ENCODE peak calls at places on chromosome 20, in ten cellular contexts. One of them, this sample, is unnamed.

GRCh38 chr20:46512943-46513844 is at the start of gene ZNF334:
- DNase-seq in fibroblast of pulmonary artery: peak
- DNase-seq in heart left ventricle: peak
- DNase-seq in left ventricle myocardium inferior: peak
- DNase-seq in WTC11: peak
- DNase-seq in epithelial cell of esophagus: peak
- DNase-seq in AG04450: no peak
- DNase-seq in astrocyte of the cerebellum: no peak
- DNase-seq in AG09309: no peak
- DNase-seq in nephron progenitor cell: peak
- DNase-seq in this sample: no peak

GRCh38 chr20:37296371-37296770 is 6.9 kb downstream of the MANBAL start:
- DNase-seq in fibroblast of pulmonary artery: no peak
- DNase-seq in heart left ventricle: no peak
- DNase-seq in left ventricle myocardium inferior: no peak
- DNase-seq in WTC11: no peak
- DNase-seq in epithelial cell of esophagus: no peak
- DNase-seq in AG04450: no peak
- DNase-seq in astrocyte of the cerebellum: no peak
- DNase-seq in AG09309: no peak
- DNase-seq in nephron progenitor cell: no peak
- DNase-seq in this sample: no peak

GRCh38 chr20:33977535-33977934 is 16.2 kb upstream of the RALY start:
- DNase-seq in fibroblast of pulmonary artery: no peak
- DNase-seq in heart left ventricle: no peak
- DNase-seq in left ventricle myocardium inferior: no peak
- DNase-seq in WTC11: no peak
- DNase-seq in epithelial cell of esophagus: no peak
- DNase-seq in AG04450: no peak
- DNase-seq in astrocyte of the cerebellum: no peak
- DNase-seq in AG09309: no peak
- DNase-seq in nephron progenitor cell: no peak
- DNase-seq in this sample: no peak

GRCh38 chr20:37336369-37337207 is 9.4 kb upstream of the SRC start:
- DNase-seq in fibroblast of pulmonary artery: peak
- DNase-seq in heart left ventricle: peak
- DNase-seq in left ventricle myocardium inferior: peak
- DNase-seq in WTC11: peak
- DNase-seq in epithelial cell of esophagus: no peak
- DNase-seq in AG04450: no peak
- DNase-seq in astrocyte of the cerebellum: no peak
- DNase-seq in AG09309: no peak
- DNase-seq in nephron progenitor cell: peak
- DNase-seq in this sample: no peak

GRCh38 chr20:1171461-1172093 is 13.2 kb downstream of the TMEM74B start:
- DNase-seq in fibroblast of pulmonary artery: peak
- DNase-seq in heart left ventricle: no peak
- DNase-seq in left ventricle myocardium inferior: no peak
- DNase-seq in WTC11: peak
- DNase-seq in epithelial cell of esophagus: peak
- DNase-seq in AG04450: no peak
- DNase-seq in astrocyte of the cerebellum: no peak
- DNase-seq in AG09309: no peak
- DNase-seq in nephron progenitor cell: peak
- DNase-seq in this sample: no peak

GRCh38 chr20:35000922-35001595 is 45.4 kb downstream of the MYH7B start:
- DNase-seq in fibroblast of pulmonary artery: no peak
- DNase-seq in heart left ventricle: peak
- DNase-seq in left ventricle myocardium inferior: peak
- DNase-seq in WTC11: no peak
- DNase-seq in epithelial cell of esophagus: no peak
- DNase-seq in AG04450: no peak
- DNase-seq in astrocyte of the cerebellum: no peak
- DNase-seq in AG09309: no peak
- DNase-seq in nephron progenitor cell: no peak
- DNase-seq in this sample: no peak

GRCh38 chr20:17644451-17644850 is 37.6 kb downstream of the RRBP1 start:
- DNase-seq in fibroblast of pulmonary artery: no peak
- DNase-seq in heart left ventricle: peak
- DNase-seq in left ventricle myocardium inferior: no peak
- DNase-seq in WTC11: no peak
- DNase-seq in epithelial cell of esophagus: no peak
- DNase-seq in AG04450: no peak
- DNase-seq in astrocyte of the cerebellum: no peak
- DNase-seq in AG09309: no peak
- DNase-seq in nephron progenitor cell: no peak
- DNase-seq in this sample: no peak

GRCh38 chr20:6008254-6008653 is 45.6 kb downstream of the LRRN4 start:
- DNase-seq in fibroblast of pulmonary artery: peak
- DNase-seq in heart left ventricle: no peak
- DNase-seq in left ventricle myocardium inferior: no peak
- DNase-seq in WTC11: no peak
- DNase-seq in epithelial cell of esophagus: peak
- DNase-seq in AG04450: peak
- DNase-seq in astrocyte of the cerebellum: peak
- DNase-seq in AG09309: peak
- DNase-seq in nephron progenitor cell: no peak
- DNase-seq in this sample: peak

GRCh38 chr20:5654557-5654956 is 95.6 kb upstream of the SHLD1 start:
- DNase-seq in fibroblast of pulmonary artery: peak
- DNase-seq in heart left ventricle: no peak
- DNase-seq in left ventricle myocardium inferior: no peak
- DNase-seq in WTC11: no peak
- DNase-seq in epithelial cell of esophagus: peak
- DNase-seq in AG04450: peak
- DNase-seq in astrocyte of the cerebellum: no peak
- DNase-seq in AG09309: peak
- DNase-seq in nephron progenitor cell: no peak
- DNase-seq in this sample: no peak

GRCh38 chr20:63223121-63223825 is 7.3 kb upstream of the YTHDF1 start:
- DNase-seq in fibroblast of pulmonary artery: peak
- DNase-seq in heart left ventricle: no peak
- DNase-seq in left ventricle myocardium inferior: no peak
- DNase-seq in WTC11: peak
- DNase-seq in epithelial cell of esophagus: peak
- DNase-seq in AG04450: no peak
- DNase-seq in astrocyte of the cerebellum: peak
- DNase-seq in AG09309: no peak
- DNase-seq in nephron progenitor cell: peak
- DNase-seq in this sample: no peak

GRCh38 chr20:32326507-32326851 is 31.7 kb upstream of the ASXL1 start:
- DNase-seq in fibroblast of pulmonary artery: no peak
- DNase-seq in heart left ventricle: no peak
- DNase-seq in left ventricle myocardium inferior: no peak
- DNase-seq in WTC11: no peak
- DNase-seq in epithelial cell of esophagus: peak
- DNase-seq in AG04450: no peak
- DNase-seq in astrocyte of the cerebellum: no peak
- DNase-seq in AG09309: no peak
- DNase-seq in nephron progenitor cell: no peak
- DNase-seq in this sample: no peak

GRCh38 chr20:21396045-21396893 is 1.1 kb downstream of the NKX2-4 start:
- DNase-seq in fibroblast of pulmonary artery: no peak
- DNase-seq in heart left ventricle: no peak
- DNase-seq in left ventricle myocardium inferior: no peak
- DNase-seq in WTC11: peak
- DNase-seq in epithelial cell of esophagus: peak
- DNase-seq in AG04450: no peak
- DNase-seq in astrocyte of the cerebellum: no peak
- DNase-seq in AG09309: no peak
- DNase-seq in nephron progenitor cell: peak
- DNase-seq in this sample: no peak

GRCh38 chr20:14406495-14406894 is 69.1 kb upstream of the FLRT3 start:
- DNase-seq in fibroblast of pulmonary artery: peak
- DNase-seq in heart left ventricle: no peak
- DNase-seq in left ventricle myocardium inferior: no peak
- DNase-seq in WTC11: no peak
- DNase-seq in epithelial cell of esophagus: peak
- DNase-seq in AG04450: no peak
- DNase-seq in astrocyte of the cerebellum: no peak
- DNase-seq in AG09309: peak
- DNase-seq in nephron progenitor cell: no peak
- DNase-seq in this sample: no peak

GRCh38 chr20:63247678-63248228 is 6.5 kb downstream of the NKAIN4 start:
- DNase-seq in fibroblast of pulmonary artery: no peak
- DNase-seq in heart left ventricle: peak
- DNase-seq in left ventricle myocardium inferior: no peak
- DNase-seq in WTC11: no peak
- DNase-seq in epithelial cell of esophagus: no peak
- DNase-seq in AG04450: no peak
- DNase-seq in astrocyte of the cerebellum: no peak
- DNase-seq in AG09309: no peak
- DNase-seq in nephron progenitor cell: no peak
- DNase-seq in this sample: no peak

GRCh38 chr20:23340524-23340923 is 10.1 kb upstream of the NXT1 start:
- DNase-seq in fibroblast of pulmonary artery: peak
- DNase-seq in heart left ventricle: peak
- DNase-seq in left ventricle myocardium inferior: peak
- DNase-seq in WTC11: peak
- DNase-seq in epithelial cell of esophagus: peak
- DNase-seq in AG04450: no peak
- DNase-seq in astrocyte of the cerebellum: peak
- DNase-seq in AG09309: peak
- DNase-seq in nephron progenitor cell: peak
- DNase-seq in this sample: peak
- TF ChIP-seq CTCF in fibroblast of pulmonary artery: peak
- TF ChIP-seq CTCF in heart left ventricle: peak
- TF ChIP-seq CTCF in left ventricle myocardium inferior: peak
- TF ChIP-seq CTCF in WTC11: peak
- TF ChIP-seq CTCF in epithelial cell of esophagus: peak
- TF ChIP-seq CTCF in AG04450: peak
- TF ChIP-seq CTCF in astrocyte of the cerebellum: peak
- TF ChIP-seq CTCF in AG09309: peak
- TF ChIP-seq CTCF in nephron progenitor cell: peak
- TF ChIP-seq CTCF in this sample: peak

DNA sequence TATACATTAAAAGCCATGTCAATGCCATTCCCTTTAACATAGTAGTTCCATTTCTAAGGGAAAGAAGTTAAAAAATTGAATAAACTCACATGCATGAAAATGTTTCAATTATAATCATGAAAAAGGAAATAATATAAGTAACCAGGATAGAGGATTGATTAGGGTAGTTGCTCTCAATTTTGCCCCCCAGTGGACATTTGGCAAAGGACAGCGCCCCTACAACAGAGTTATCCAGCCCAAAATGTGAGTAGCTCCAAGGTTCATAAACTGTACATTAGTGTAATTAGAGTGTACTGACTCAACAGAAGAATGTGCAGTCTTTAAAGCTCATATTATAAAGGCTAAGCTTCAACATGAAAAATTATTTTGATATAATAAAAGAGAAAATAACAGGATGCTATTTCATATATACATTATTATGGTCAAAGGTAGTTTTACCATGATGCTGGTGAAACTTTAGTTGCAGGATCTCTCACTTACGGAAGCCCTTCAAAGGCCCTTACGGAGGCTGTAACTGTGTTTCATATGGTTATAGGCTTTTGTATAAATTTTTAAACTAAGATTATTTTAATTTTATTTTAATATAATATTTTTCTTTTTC is 403.4 kb downstream of the PLCB1 start:
- DNase-seq in fibroblast of pulmonary artery: peak
- DNase-seq in heart left ventricle: no peak
- DNase-seq in left ventricle myocardium inferior: no peak
- DNase-seq in WTC11: peak
- DNase-seq in epithelial cell of esophagus: no peak
- DNase-seq in AG04450: no peak
- DNase-seq in astrocyte of the cerebellum: no peak
- DNase-seq in AG09309: no peak
- DNase-seq in nephron progenitor cell: peak
- DNase-seq in this sample: no peak
- TF ChIP-seq CTCF in fibroblast of pulmonary artery: peak
- TF ChIP-seq CTCF in heart left ventricle: peak
- TF ChIP-seq CTCF in left ventricle myocardium inferior: peak
- TF ChIP-seq CTCF in WTC11: peak
- TF ChIP-seq CTCF in epithelial cell of esophagus: peak
- TF ChIP-seq CTCF in AG04450: peak
- TF ChIP-seq CTCF in astrocyte of the cerebellum: peak
- TF ChIP-seq CTCF in AG09309: peak
- TF ChIP-seq CTCF in nephron progenitor cell: peak
- TF ChIP-seq CTCF in this sample: no peak

GRCh38 chr20:61120595-61121515 is 131.2 kb upstream of the CDH4 start:
- DNase-seq in fibroblast of pulmonary artery: peak
- DNase-seq in heart left ventricle: no peak
- DNase-seq in left ventricle myocardium inferior: peak
- DNase-seq in WTC11: peak
- DNase-seq in epithelial cell of esophagus: peak
- DNase-seq in AG04450: peak
- DNase-seq in astrocyte of the cerebellum: peak
- DNase-seq in AG09309: peak
- DNase-seq in nephron progenitor cell: peak
- DNase-seq in this sample: no peak
- TF ChIP-seq CTCF in fibroblast of pulmonary artery: peak
- TF ChIP-seq CTCF in heart left ventricle: peak
- TF ChIP-seq CTCF in left ventricle myocardium inferior: peak
- TF ChIP-seq CTCF in WTC11: peak
- TF ChIP-seq CTCF in epithelial cell of esophagus: peak
- TF ChIP-seq CTCF in AG04450: peak
- TF ChIP-seq CTCF in astrocyte of the cerebellum: peak
- TF ChIP-seq CTCF in AG09309: peak
- TF ChIP-seq CTCF in nephron progenitor cell: peak
- TF ChIP-seq CTCF in this sample: no peak

GRCh38 chr20:15642099-15642498 is 931.1 kb downstream of the KIF16B start:
- DNase-seq in fibroblast of pulmonary artery: no peak
- DNase-seq in heart left ventricle: no peak
- DNase-seq in left ventricle myocardium inferior: no peak
- DNase-seq in WTC11: no peak
- DNase-seq in epithelial cell of esophagus: no peak
- DNase-seq in AG04450: no peak
- DNase-seq in astrocyte of the cerebellum: no peak
- DNase-seq in AG09309: no peak
- DNase-seq in nephron progenitor cell: no peak
- DNase-seq in this sample: no peak

GRCh38 chr20:15639839-15640238 is 933.4 kb downstream of the KIF16B start:
- DNase-seq in fibroblast of pulmonary artery: no peak
- DNase-seq in heart left ventricle: no peak
- DNase-seq in left ventricle myocardium inferior: no peak
- DNase-seq in WTC11: no peak
- DNase-seq in epithelial cell of esophagus: no peak
- DNase-seq in AG04450: no peak
- DNase-seq in astrocyte of the cerebellum: no peak
- DNase-seq in AG09309: no peak
- DNase-seq in nephron progenitor cell: no peak
- DNase-seq in this sample: no peak

GRCh38 chr20:15642676-15643075 is 930.6 kb downstream of the KIF16B start:
- DNase-seq in fibroblast of pulmonary artery: peak
- DNase-seq in heart left ventricle: no peak
- DNase-seq in left ventricle myocardium inferior: no peak
- DNase-seq in WTC11: no peak
- DNase-seq in epithelial cell of esophagus: no peak
- DNase-seq in AG04450: no peak
- DNase-seq in astrocyte of the cerebellum: no peak
- DNase-seq in AG09309: no peak
- DNase-seq in nephron progenitor cell: no peak
- DNase-seq in this sample: no peak

GRCh38 chr20:15638781-15639180 is 934.5 kb downstream of the KIF16B start:
- DNase-seq in fibroblast of pulmonary artery: no peak
- DNase-seq in heart left ventricle: no peak
- DNase-seq in left ventricle myocardium inferior: no peak
- DNase-seq in WTC11: no peak
- DNase-seq in epithelial cell of esophagus: no peak
- DNase-seq in AG04450: no peak
- DNase-seq in astrocyte of the cerebellum: no peak
- DNase-seq in AG09309: no peak
- DNase-seq in nephron progenitor cell: no peak
- DNase-seq in this sample: no peak

GRCh38 chr20:15643713-15644112 is 929.5 kb downstream of the KIF16B start:
- DNase-seq in fibroblast of pulmonary artery: peak
- DNase-seq in heart left ventricle: no peak
- DNase-seq in left ventricle myocardium inferior: no peak
- DNase-seq in WTC11: no peak
- DNase-seq in epithelial cell of esophagus: peak
- DNase-seq in AG04450: no peak
- DNase-seq in astrocyte of the cerebellum: no peak
- DNase-seq in AG09309: no peak
- DNase-seq in nephron progenitor cell: no peak
- DNase-seq in this sample: no peak
- TF ChIP-seq CTCF in fibroblast of pulmonary artery: peak
- TF ChIP-seq CTCF in heart left ventricle: no peak
- TF ChIP-seq CTCF in left ventricle myocardium inferior: no peak
- TF ChIP-seq CTCF in WTC11: no peak
- TF ChIP-seq CTCF in epithelial cell of esophagus: peak
- TF ChIP-seq CTCF in AG04450: peak
- TF ChIP-seq CTCF in astrocyte of the cerebellum: peak
- TF ChIP-seq CTCF in AG09309: peak
- TF ChIP-seq CTCF in nephron progenitor cell: no peak
- TF ChIP-seq CTCF in this sample: peak